ENCODE peak calls at places on chromosomes 4 and X, in six cellular contexts. One of them, this sample, is unnamed.

GRCh38 chr4:184096561-184097239 is 121.0 kb downstream of the ENPP6 start:
- DNase-seq in SK-N-SH: no peak
- DNase-seq in dorsolateral prefrontal cortex: no peak
- DNase-seq in prostate gland: no peak
- DNase-seq in progenitor cell of endocrine pancreas: no peak
- DNase-seq in H1: no peak
- DNase-seq in this sample: no peak

GRCh38 chr4:150139297-150139696 is 61.1 kb downstream of the DCLK2 start:
- DNase-seq in prostate gland: no peak
- DNase-seq in SK-N-SH: no peak
- DNase-seq in H1: no peak
- DNase-seq in dorsolateral prefrontal cortex: no peak
- DNase-seq in progenitor cell of endocrine pancreas: no peak
- DNase-seq in this sample: no peak

GRCh38 chrX:39688576-39689373 is 409.0 kb downstream of the BCOR start:
- DNase-seq in SK-N-SH: peak
- DNase-seq in dorsolateral prefrontal cortex: peak
- DNase-seq in progenitor cell of endocrine pancreas: peak
- DNase-seq in H1: peak
- DNase-seq in prostate gland: peak
- DNase-seq in this sample: no peak

GRCh38 chr4:107991945-107992625 is 2.4 kb downstream of the HADH start:
- DNase-seq in dorsolateral prefrontal cortex: no peak
- DNase-seq in prostate gland: no peak
- DNase-seq in H1: no peak
- DNase-seq in progenitor cell of endocrine pancreas: no peak
- DNase-seq in SK-N-SH: no peak
- DNase-seq in this sample: no peak

GRCh38 chrX:39983715-39984114 is 114.0 kb downstream of the BCOR start:
- DNase-seq in progenitor cell of endocrine pancreas: no peak
- DNase-seq in prostate gland: no peak
- DNase-seq in H1: no peak
- DNase-seq in dorsolateral prefrontal cortex: peak
- DNase-seq in SK-N-SH: no peak
- DNase-seq in this sample: no peak

GRCh38 chrX:12065251-12065650 is 73.0 kb upstream of the FRMPD4 start:
- DNase-seq in progenitor cell of endocrine pancreas: peak
- DNase-seq in prostate gland: no peak
- DNase-seq in SK-N-SH: no peak
- DNase-seq in dorsolateral prefrontal cortex: peak
- DNase-seq in H1: peak
- DNase-seq in this sample: no peak

GRCh38 chrX:130654409-130654970 is 248.5 kb downstream of the ENOX2 start:
- DNase-seq in prostate gland: no peak
- DNase-seq in SK-N-SH: peak
- DNase-seq in dorsolateral prefrontal cortex: no peak
- DNase-seq in progenitor cell of endocrine pancreas: no peak
- DNase-seq in H1: no peak
- DNase-seq in this sample: no peak

GRCh38 chrX:34629572-34629971 is 27.5 kb downstream of the TMEM47 start:
- DNase-seq in SK-N-SH: no peak
- DNase-seq in prostate gland: no peak
- DNase-seq in progenitor cell of endocrine pancreas: no peak
- DNase-seq in dorsolateral prefrontal cortex: no peak
- DNase-seq in H1: no peak
- DNase-seq in this sample: no peak

GRCh38 chr4:47054130-47054529 is 22.8 kb downstream of the GABRB1 start:
- DNase-seq in prostate gland: no peak
- DNase-seq in H1: no peak
- DNase-seq in dorsolateral prefrontal cortex: no peak
- DNase-seq in SK-N-SH: no peak
- DNase-seq in progenitor cell of endocrine pancreas: no peak
- DNase-seq in this sample: no peak

GRCh38 chr4:80197132-80197573 is at the start of gene PRDM8:
- DNase-seq in SK-N-SH: peak
- DNase-seq in prostate gland: peak
- DNase-seq in dorsolateral prefrontal cortex: peak
- DNase-seq in progenitor cell of endocrine pancreas: no peak
- DNase-seq in H1: peak
- DNase-seq in this sample: no peak

GRCh38 chrX:72662020-72662747 is 51.9 kb downstream of the PHKA1 start:
- DNase-seq in dorsolateral prefrontal cortex: no peak
- DNase-seq in SK-N-SH: no peak
- DNase-seq in prostate gland: no peak
- DNase-seq in H1: no peak
- DNase-seq in progenitor cell of endocrine pancreas: no peak
- DNase-seq in this sample: no peak

GRCh38 chrX:122866527-122866926 is 317.6 kb upstream of the GRIA3 start:
- DNase-seq in SK-N-SH: no peak
- DNase-seq in H1: no peak
- DNase-seq in progenitor cell of endocrine pancreas: no peak
- DNase-seq in dorsolateral prefrontal cortex: no peak
- DNase-seq in prostate gland: no peak
- DNase-seq in this sample: no peak

GRCh38 chrX:48466696-48467095 is 3.4 kb downstream of the SLC38A5 start:
- DNase-seq in dorsolateral prefrontal cortex: no peak
- DNase-seq in progenitor cell of endocrine pancreas: no peak
- DNase-seq in SK-N-SH: peak
- DNase-seq in H1: peak
- DNase-seq in prostate gland: no peak
- DNase-seq in this sample: no peak
- TF ChIP-seq CTCF in dorsolateral prefrontal cortex: no peak
- TF ChIP-seq CTCF in progenitor cell of endocrine pancreas: peak
- TF ChIP-seq CTCF in SK-N-SH: peak
- TF ChIP-seq CTCF in H1: peak
- TF ChIP-seq CTCF in prostate gland: no peak
- TF ChIP-seq CTCF in this sample: peak

DNA sequence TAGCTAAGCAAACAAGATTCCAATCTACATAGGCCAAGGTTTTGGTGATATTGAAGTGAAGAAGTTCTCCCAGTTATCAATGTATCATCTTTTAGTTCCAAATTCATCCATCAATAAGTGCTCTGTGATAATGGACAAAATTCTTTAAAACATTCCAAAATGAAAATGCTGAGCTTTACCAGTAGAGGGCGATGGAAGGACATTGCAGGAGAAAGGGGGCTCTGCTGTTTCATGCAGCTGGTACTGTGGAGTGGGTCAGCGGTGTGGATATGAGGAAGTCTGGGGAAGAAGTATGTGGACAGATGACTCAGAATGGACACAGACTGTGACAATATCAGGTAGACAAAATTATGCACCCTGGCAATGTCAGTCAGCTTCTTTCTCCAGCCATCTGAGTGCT is 46.6 kb upstream of the HS6ST2 start:
- DNase-seq in H1: no peak
- DNase-seq in progenitor cell of endocrine pancreas: peak
- DNase-seq in prostate gland: no peak
- DNase-seq in dorsolateral prefrontal cortex: no peak
- DNase-seq in SK-N-SH: peak
- DNase-seq in this sample: no peak
- TF ChIP-seq CTCF in H1: peak
- TF ChIP-seq CTCF in progenitor cell of endocrine pancreas: peak
- TF ChIP-seq CTCF in prostate gland: peak
- TF ChIP-seq CTCF in dorsolateral prefrontal cortex: no peak
- TF ChIP-seq CTCF in SK-N-SH: peak
- TF ChIP-seq CTCF in this sample: peak

GRCh38 chr4:186015212-186015817 is 53.6 kb upstream of the TLR3 start:
- DNase-seq in prostate gland: no peak
- DNase-seq in progenitor cell of endocrine pancreas: no peak
- DNase-seq in SK-N-SH: no peak
- DNase-seq in H1: no peak
- DNase-seq in dorsolateral prefrontal cortex: no peak
- DNase-seq in this sample: no peak
- TF ChIP-seq CTCF in prostate gland: no peak
- TF ChIP-seq CTCF in progenitor cell of endocrine pancreas: no peak
- TF ChIP-seq CTCF in SK-N-SH: no peak
- TF ChIP-seq CTCF in H1: peak
- TF ChIP-seq CTCF in dorsolateral prefrontal cortex: no peak
- TF ChIP-seq CTCF in this sample: no peak

GRCh38 chr4:163191999-163192398 is 25.3 kb upstream of the NAF1 start:
- DNase-seq in SK-N-SH: no peak
- DNase-seq in H1: no peak
- DNase-seq in progenitor cell of endocrine pancreas: no peak
- DNase-seq in prostate gland: no peak
- DNase-seq in dorsolateral prefrontal cortex: no peak
- DNase-seq in this sample: no peak
- TF ChIP-seq CTCF in SK-N-SH: peak
- TF ChIP-seq CTCF in H1: peak
- TF ChIP-seq CTCF in progenitor cell of endocrine pancreas: no peak
- TF ChIP-seq CTCF in prostate gland: no peak
- TF ChIP-seq CTCF in dorsolateral prefrontal cortex: no peak
- TF ChIP-seq CTCF in this sample: no peak

DNA sequence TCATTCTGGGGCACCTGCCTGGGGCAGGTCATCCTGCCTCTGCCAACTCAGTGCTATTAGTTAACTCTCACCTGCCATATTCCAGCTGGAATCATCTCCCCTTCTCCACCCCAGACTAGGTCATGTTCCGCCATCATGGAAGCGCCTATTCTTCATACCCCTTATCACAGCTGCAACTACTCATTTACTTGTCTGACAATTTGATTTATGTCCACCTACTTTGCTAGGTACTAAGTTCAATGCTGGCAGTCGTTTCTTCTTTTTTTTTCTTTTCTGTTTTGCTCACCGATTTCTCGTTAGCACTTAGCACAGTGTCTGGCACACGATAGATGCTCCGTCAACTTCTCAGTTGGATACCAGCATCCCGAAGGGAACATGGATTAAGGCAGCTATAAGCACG is 1.1 kb upstream of the FMR1 start:
- DNase-seq in progenitor cell of endocrine pancreas: no peak
- DNase-seq in dorsolateral prefrontal cortex: no peak
- DNase-seq in prostate gland: no peak
- DNase-seq in H1: no peak
- DNase-seq in SK-N-SH: no peak
- DNase-seq in this sample: no peak
- TF ChIP-seq CTCF in progenitor cell of endocrine pancreas: no peak
- TF ChIP-seq CTCF in dorsolateral prefrontal cortex: no peak
- TF ChIP-seq CTCF in prostate gland: no peak
- TF ChIP-seq CTCF in H1: no peak
- TF ChIP-seq CTCF in SK-N-SH: no peak
- TF ChIP-seq CTCF in this sample: no peak

GRCh38 chr4:44256414-44256813 is 192.2 kb downstream of the KCTD8 start:
- DNase-seq in progenitor cell of endocrine pancreas: no peak
- DNase-seq in prostate gland: no peak
- DNase-seq in H1: no peak
- DNase-seq in dorsolateral prefrontal cortex: no peak
- DNase-seq in SK-N-SH: no peak
- DNase-seq in this sample: no peak
- TF ChIP-seq CTCF in progenitor cell of endocrine pancreas: no peak
- TF ChIP-seq CTCF in prostate gland: no peak
- TF ChIP-seq CTCF in H1: no peak
- TF ChIP-seq CTCF in dorsolateral prefrontal cortex: no peak
- TF ChIP-seq CTCF in SK-N-SH: no peak
- TF ChIP-seq CTCF in this sample: no peak

DNA sequence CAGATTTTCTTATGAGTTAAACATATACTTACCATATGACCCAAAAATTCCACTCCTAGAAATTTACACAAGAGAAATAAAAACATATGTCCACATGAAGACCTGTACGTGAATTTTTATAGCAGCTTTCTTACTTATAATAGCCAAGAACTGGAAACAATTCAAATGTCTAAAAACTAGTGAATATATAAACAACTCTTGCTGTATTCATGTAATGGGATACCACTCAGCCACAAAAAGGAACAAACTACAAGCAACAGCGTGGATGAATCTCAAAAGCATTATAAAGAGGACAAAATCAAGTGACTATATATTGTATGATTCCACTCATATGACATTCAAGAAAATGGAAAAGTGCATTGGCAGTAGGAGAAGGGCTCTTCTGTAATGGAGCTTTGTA is 27.4 kb downstream of the TMEM156 start:
- DNase-seq in prostate gland: no peak
- DNase-seq in progenitor cell of endocrine pancreas: no peak
- DNase-seq in H1: no peak
- DNase-seq in dorsolateral prefrontal cortex: no peak
- DNase-seq in SK-N-SH: no peak
- DNase-seq in this sample: no peak
- TF ChIP-seq CTCF in prostate gland: no peak
- TF ChIP-seq CTCF in progenitor cell of endocrine pancreas: no peak
- TF ChIP-seq CTCF in H1: no peak
- TF ChIP-seq CTCF in dorsolateral prefrontal cortex: no peak
- TF ChIP-seq CTCF in SK-N-SH: no peak
- TF ChIP-seq CTCF in this sample: no peak

DNA sequence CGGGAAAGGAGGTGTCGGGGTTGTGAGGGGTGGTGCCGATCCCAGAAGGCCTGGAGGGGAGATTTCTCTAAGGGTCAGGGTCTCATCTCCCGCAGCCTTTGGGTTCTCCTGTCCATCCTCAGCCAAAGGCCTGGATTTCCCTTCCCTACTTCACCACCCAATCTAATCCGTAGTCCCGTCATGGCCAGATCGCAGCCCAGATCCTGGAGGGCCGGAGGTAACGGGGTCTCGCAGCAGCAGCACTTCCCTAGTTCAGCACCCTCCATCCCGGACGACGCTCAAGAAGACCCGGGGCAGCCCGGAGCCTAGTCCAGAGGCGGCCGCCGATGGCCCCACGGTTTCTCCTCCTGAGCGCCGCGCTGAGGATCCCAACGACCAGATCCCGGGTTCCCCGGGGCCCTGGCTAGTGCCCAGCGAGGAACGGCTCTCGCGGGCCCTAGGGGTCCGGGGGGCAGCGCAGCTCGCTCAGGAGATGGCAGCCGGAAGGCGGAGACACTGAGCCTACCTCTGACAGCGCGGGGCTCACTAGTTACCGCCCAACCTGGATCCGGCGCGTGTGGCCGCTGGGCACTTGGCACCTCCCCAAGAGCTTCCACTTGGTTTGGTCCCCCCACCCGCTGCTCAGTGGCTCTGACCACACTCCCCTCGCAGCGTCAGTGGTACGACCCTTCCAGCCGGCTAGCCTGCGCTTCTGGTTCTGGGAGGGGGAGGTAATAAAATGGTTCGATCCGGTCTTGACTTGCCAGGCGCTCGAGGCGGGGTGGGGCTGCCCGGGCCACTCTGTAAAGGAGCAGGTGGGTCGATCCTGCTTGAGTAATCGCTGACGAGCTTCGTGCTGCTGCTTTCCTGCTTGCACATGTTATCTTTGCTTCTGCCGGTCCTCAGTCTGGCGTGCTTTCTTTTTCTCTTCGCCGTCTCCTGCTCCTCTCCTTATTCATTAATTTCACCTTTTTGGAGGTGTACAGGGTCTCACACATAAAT is 3.6 kb downstream of the MAGIX start:
- DNase-seq in progenitor cell of endocrine pancreas: peak
- DNase-seq in dorsolateral prefrontal cortex: peak
- DNase-seq in H1: peak
- DNase-seq in SK-N-SH: peak
- DNase-seq in prostate gland: peak
- DNase-seq in this sample: peak
- TF ChIP-seq CTCF in progenitor cell of endocrine pancreas: peak
- TF ChIP-seq CTCF in dorsolateral prefrontal cortex: no peak
- TF ChIP-seq CTCF in H1: peak
- TF ChIP-seq CTCF in SK-N-SH: no peak
- TF ChIP-seq CTCF in prostate gland: peak
- TF ChIP-seq CTCF in this sample: peak

This sample was measured in CD14-positive monocyte.